ENCODE peak calls at places on chromosomes 16 and 17, in six cellular contexts. J is mesenchymal stem cell, U is IMR-90, H is neuronal stem cell, E is H1, S is trophoblast cell. N is an unnamed sample.

GRCh38 chr17:65407017-65407416 is 154.4 kb downstream of the AXIN2 start:
- DNase-seq in J (no peak), U (no peak), H (no peak), E (no peak), S (no peak), N (no peak)

GRCh38 chr17:80861892-80862291 is 129.7 kb upstream of the CHMP6 start:
- DNase-seq in J (peak; percentile 62), U (peak; percentile 30), H (no peak), E (no peak), S (peak; percentile 61), N (peak; percentile 74)

GRCh38 chr16:26787924-26788323 is 278.8 kb upstream of the C16orf82 start:
- DNase-seq in J (no peak), U (no peak), H (no peak), E (no peak), S (no peak), N (no peak)

GRCh38 chr17:50297407-50297865 is 23.2 kb downstream of the TMEM92 start:
- DNase-seq in J (peak; percentile 62), U (peak; percentile 63), H (peak; percentile 63), E (peak; percentile 93), S (peak; percentile 72), N (peak; percentile 90)

GRCh38 chr16:81821422-81822128 is 42.5 kb downstream of the PLCG2 start:
- DNase-seq in J (no peak), U (no peak), H (no peak), E (no peak), S (no peak), N (no peak)

GRCh38 chr16:13997933-13998332 is 73.2 kb upstream of the MRTFB start:
- DNase-seq in J (no peak), U (no peak), H (no peak), E (no peak), S (no peak), N (no peak)

GRCh38 chr17:42982266-42982665 is 1.9 kb downstream of the RUNDC1 start:
- DNase-seq in J (no peak), U (no peak), H (no peak), E (no peak), S (no peak), N (no peak)

GRCh38 chr17:42183741-42184711 is 1.2 kb downstream of the HCRT start:
- DNase-seq in J (peak; percentile 60), U (peak; percentile 63), H (peak; percentile 80), E (peak; percentile 94), S (peak; percentile 74), N (peak; percentile 93)

GRCh38 chr17:64991726-64992125 is 64.8 kb downstream of the GNA13 start:
- DNase-seq in J (no peak), U (no peak), H (no peak), E (peak; percentile 1), S (no peak), N (no peak)

GRCh38 chr17:30716461-30717289 is 107.8 kb downstream of the CRLF3 start:
- DNase-seq in J (peak; percentile 32), U (peak; percentile 16), H (no peak), E (no peak), S (peak; percentile 19), N (peak; percentile 56)

GRCh38 chr16:77974883-77975282 is 47.5 kb upstream of the CLEC3A start:
- DNase-seq in J (no peak), U (no peak), H (peak; percentile 20), E (peak; percentile 68), S (peak; percentile 26), N (peak; percentile 79)

GRCh38 chr17:67655478-67656148 is 62.1 kb upstream of the NOL11 start:
- DNase-seq in J (no peak), U (no peak), H (no peak), E (no peak), S (no peak), N (no peak)

GRCh38 chr17:43468746-43469544 is 14.8 kb upstream of the DHX8 start:
- DNase-seq in J (peak; percentile 83), U (peak; percentile 92), H (no peak), E (no peak), S (peak; percentile 68), N (no peak)

GRCh38 chr16:79947771-79948170 is 347.2 kb upstream of the MAF start:
- DNase-seq in J (no peak), U (no peak), H (no peak), E (no peak), S (no peak), N (no peak)

GRCh38 chr17:39152134-39152884 is 872 bp upstream of the PLXDC1 start:
- DNase-seq in J (no peak), U (no peak), H (peak; percentile 37), E (peak; percentile 62), S (no peak), N (no peak)

GRCh38 chr17:44002141-44002848 is 2.1 kb upstream of the NAGS start:
- DNase-seq in J (peak; percentile 59), U (peak; percentile 87), H (no peak), E (no peak), S (peak; percentile 25), N (no peak)

GRCh38 chr17:21250719-21251305 is 2.4 kb downstream of the NATD1 start:
- DNase-seq in J (no peak), U (no peak), H (no peak), E (no peak), S (no peak), N (no peak)

GRCh38 chr17:41629826-41630670 is 5.7 kb upstream of the KRT17 start:
- DNase-seq in J (no peak), U (no peak), H (no peak), E (no peak), S (no peak), N (no peak)

GRCh38 chr16:68401871-68402747 is 46.2 kb downstream of the SMPD3 start:
- DNase-seq in J (peak; percentile 26), U (peak; percentile 68), H (no peak), E (no peak), S (peak; percentile 92), N (no peak)

GRCh38 chr17:350706-351435 is 1.7 kb downstream of the RPH3AL start:
- DNase-seq in J (peak; percentile 68), U (no peak), H (no peak), E (no peak), S (peak; percentile 55), N (peak; percentile 27)

DNA sequence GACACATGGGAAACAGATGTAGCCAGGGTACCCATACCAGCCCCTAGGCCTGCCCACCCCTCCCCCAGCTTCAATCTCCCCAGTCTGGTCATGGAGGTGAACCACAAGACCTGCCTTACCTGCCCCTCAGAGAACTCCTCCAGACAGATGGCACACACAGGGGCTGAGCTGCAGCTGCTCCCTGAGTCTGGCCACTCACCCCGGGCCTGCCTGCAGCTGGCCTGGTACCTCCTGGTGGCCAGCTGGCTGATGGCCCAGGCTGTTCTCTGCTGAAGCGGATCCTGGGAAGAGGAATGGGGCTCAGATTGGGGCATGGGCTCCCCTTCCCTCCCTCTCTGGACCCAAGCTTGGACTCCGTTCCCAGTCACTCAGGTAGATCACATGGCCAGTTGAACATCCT is 8.7 kb upstream of the SUPT4H1 start:
- DNase-seq in J (no peak), U (no peak), H (no peak), E (no peak), S (no peak), N (no peak)
- H3K14ac ChIP-seq in J (no peak overlapping the region), U (no peak overlapping the region), H (no peak overlapping the region), E (no peak overlapping the region), S (no peak overlapping the region), N (no peak overlapping the region)

DNA sequence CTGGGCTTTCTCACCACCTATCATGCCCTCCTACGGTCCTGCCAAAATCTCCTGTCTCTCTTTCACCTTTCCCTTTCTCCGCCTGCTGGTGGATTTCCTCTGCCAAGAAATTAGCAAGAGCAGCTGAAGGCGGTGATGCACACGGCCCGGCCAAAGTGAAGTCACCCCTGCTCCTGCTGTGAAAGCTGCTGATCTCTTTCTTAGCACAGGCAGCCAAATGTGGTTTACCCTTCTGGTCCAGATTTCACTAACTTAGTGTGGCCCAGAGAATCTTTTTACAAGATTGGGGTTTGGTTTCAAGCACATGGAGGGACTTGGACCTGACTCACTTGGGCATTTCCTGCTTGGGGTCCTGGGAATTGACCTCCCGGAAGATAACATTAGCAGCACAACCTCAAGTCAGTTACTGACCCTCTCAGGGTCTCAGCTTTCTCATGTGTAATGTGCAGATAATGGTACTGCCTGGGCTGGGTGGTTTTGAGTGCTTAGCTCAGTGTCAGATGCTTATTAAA is 155.7 kb downstream of the SOCS1 start:
- DNase-seq in J (peak; percentile 98), U (peak; percentile 100), H (no peak), E (peak; percentile 60), S (no peak), N (peak; percentile 53)
- H2BK5ac ChIP-seq in J (peak overlapping the region; percentile 63), U (peak overlapping the region; percentile 71), H (no peak overlapping the region), E (peak overlapping the region; percentile 17), S (no peak overlapping the region), N (no peak overlapping the region)

DNA sequence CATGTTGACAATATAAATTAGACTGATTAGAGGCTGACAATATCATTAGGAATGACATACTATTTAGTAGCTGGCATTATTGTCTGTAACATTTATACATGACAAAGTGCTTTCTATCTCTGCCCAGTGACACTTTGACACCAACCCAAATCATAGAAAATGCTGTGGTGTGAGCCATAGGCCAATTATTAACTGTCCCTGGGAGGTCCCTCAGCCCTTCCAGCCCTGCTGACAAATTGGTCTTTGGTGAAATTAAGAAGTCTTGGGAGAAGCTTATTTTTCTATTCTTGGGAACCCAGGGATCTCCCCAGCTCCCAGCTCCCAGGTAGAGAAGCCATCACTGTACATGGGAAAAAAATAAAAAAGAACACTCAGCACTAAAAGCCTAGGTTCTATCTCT is 179.6 kb downstream of the AIPL1 start:
- DNase-seq in J (no peak), U (no peak), H (no peak), E (no peak), S (no peak), N (no peak)
- H2AFZ ChIP-seq in J (no peak overlapping the region), U (no peak overlapping the region), H (no peak overlapping the region), E (no peak overlapping the region), S (no peak overlapping the region), N (no peak overlapping the region)

GRCh38 chr17:19312406-19312805 is 50.1 kb downstream of the B9D1 start:
- DNase-seq in J (no peak), U (no peak), H (no peak), E (no peak), S (no peak), N (no peak)

GRCh38 chr17:19311016-19311415 is 51.5 kb downstream of the B9D1 start:
- DNase-seq in J (no peak), U (no peak), H (no peak), E (no peak), S (no peak), N (no peak)

GRCh38 chr17:19310151-19310550 is 52.4 kb downstream of the B9D1 start:
- DNase-seq in J (no peak), U (no peak), H (no peak), E (no peak), S (no peak), N (no peak)

GRCh38 chr17:19313066-19313745 is 49.3 kb downstream of the B9D1 start:
- DNase-seq in J (no peak), U (no peak), H (no peak), E (no peak), S (no peak), N (no peak)

DNA sequence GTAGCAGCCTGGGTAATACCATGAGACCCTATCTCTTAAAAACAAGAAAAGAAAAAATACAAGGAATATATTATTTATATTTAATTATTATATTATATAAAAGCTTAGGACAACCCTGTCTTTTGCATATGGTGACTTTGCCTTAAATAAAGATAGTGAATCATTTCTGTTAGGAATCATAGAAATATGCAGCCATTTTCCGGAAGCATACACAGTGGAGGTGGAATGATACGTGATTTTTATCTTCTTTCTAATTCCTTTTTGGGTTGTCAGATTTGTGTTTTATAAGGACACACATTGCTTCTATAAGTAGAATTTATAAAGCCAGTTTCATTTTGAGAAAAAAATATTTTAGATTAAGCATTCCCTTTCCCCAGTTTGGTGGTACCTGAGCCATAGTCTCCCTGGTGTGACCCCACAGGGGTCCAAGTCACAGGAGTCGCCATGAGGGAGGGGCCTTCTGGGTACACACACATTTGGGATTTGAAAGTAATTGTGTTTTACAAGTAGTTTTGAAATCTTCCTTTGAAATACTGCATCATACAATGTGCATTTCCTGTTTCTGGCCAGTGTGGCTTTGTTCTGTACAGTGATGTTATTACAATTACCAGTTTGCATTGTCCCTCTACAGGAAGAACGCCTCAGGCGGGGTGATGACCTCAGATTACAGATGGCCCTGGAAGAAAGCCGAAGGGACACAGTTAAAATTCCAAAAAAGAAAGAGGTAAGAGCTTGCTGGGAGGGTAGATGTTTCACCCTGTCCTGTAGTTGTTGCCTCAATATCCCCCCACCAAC is 50.9 kb downstream of the B9D1 start:
- DNase-seq in J (no peak), U (peak; percentile 26), H (no peak), E (no peak), S (peak; percentile 67), N (no peak)
- H3K14ac ChIP-seq in J (no peak overlapping the region), U (peak overlapping the region; percentile 68), H (no peak overlapping the region), E (no peak overlapping the region), S (no peak overlapping the region), N (no peak overlapping the region)

N was measured in H9.